ENCODE peak calls at places on chromosome 4, in nine cellular contexts. One of them, this sample, is unnamed.

GRCh38 chr4:109079731-109080130 is 222.7 kb downstream of the COL25A1 start:
- DNase-seq in substantia nigra: no peak
- DNase-seq in M059J: peak; percentile 43
- DNase-seq in endothelial cell of umbilical vein: peak; percentile 78
- DNase-seq in progenitor cell of endocrine pancreas: no peak
- DNase-seq in OCI-LY7: no peak
- DNase-seq in thyroid gland: no peak
- DNase-seq in HT-29: peak; percentile 27
- DNase-seq in naive thymus-derived CD4-positive, alpha-beta T cell: no peak
- DNase-seq in this sample: no peak

GRCh38 chr4:82643994-82644730 is 82.4 kb upstream of the TMEM150C start:
- DNase-seq in substantia nigra: no peak
- DNase-seq in M059J: peak; percentile 81
- DNase-seq in endothelial cell of umbilical vein: no peak
- DNase-seq in progenitor cell of endocrine pancreas: no peak
- DNase-seq in OCI-LY7: no peak
- DNase-seq in thyroid gland: no peak
- DNase-seq in HT-29: no peak
- DNase-seq in naive thymus-derived CD4-positive, alpha-beta T cell: no peak
- DNase-seq in this sample: no peak

GRCh38 chr4:17111959-17112659 is 213.7 kb upstream of the LDB2 start:
- DNase-seq in substantia nigra: no peak
- DNase-seq in M059J: peak; percentile 65
- DNase-seq in endothelial cell of umbilical vein: no peak
- DNase-seq in progenitor cell of endocrine pancreas: no peak
- DNase-seq in OCI-LY7: peak; percentile 25
- DNase-seq in thyroid gland: no peak
- DNase-seq in HT-29: peak; percentile 23
- DNase-seq in naive thymus-derived CD4-positive, alpha-beta T cell: no peak
- DNase-seq in this sample: no peak

GRCh38 chr4:47839259-47839658 is 1.4 kb upstream of the CORIN start:
- DNase-seq in substantia nigra: no peak
- DNase-seq in M059J: no peak
- DNase-seq in endothelial cell of umbilical vein: no peak
- DNase-seq in progenitor cell of endocrine pancreas: no peak
- DNase-seq in OCI-LY7: peak; percentile 38
- DNase-seq in thyroid gland: no peak
- DNase-seq in HT-29: peak; percentile 37
- DNase-seq in naive thymus-derived CD4-positive, alpha-beta T cell: peak; percentile 26
- DNase-seq in this sample: no peak

GRCh38 chr4:174460684-174461083 is 61.6 kb downstream of the HPGD start:
- DNase-seq in substantia nigra: no peak
- DNase-seq in M059J: no peak
- DNase-seq in endothelial cell of umbilical vein: peak; percentile 37
- DNase-seq in progenitor cell of endocrine pancreas: no peak
- DNase-seq in OCI-LY7: no peak
- DNase-seq in thyroid gland: no peak
- DNase-seq in HT-29: peak; percentile 20
- DNase-seq in naive thymus-derived CD4-positive, alpha-beta T cell: no peak
- DNase-seq in this sample: no peak

GRCh38 chr4:75385139-75385538 is 129.1 kb downstream of the RCHY1 start:
- DNase-seq in substantia nigra: no peak
- DNase-seq in M059J: no peak
- DNase-seq in endothelial cell of umbilical vein: no peak
- DNase-seq in progenitor cell of endocrine pancreas: no peak
- DNase-seq in OCI-LY7: no peak
- DNase-seq in thyroid gland: no peak
- DNase-seq in HT-29: no peak
- DNase-seq in naive thymus-derived CD4-positive, alpha-beta T cell: no peak
- DNase-seq in this sample: no peak

GRCh38 chr4:2923678-2924173 is 39.5 kb downstream of the NOP14 start:
- DNase-seq in substantia nigra: no peak
- DNase-seq in M059J: no peak
- DNase-seq in endothelial cell of umbilical vein: no peak
- DNase-seq in progenitor cell of endocrine pancreas: no peak
- DNase-seq in OCI-LY7: no peak
- DNase-seq in thyroid gland: no peak
- DNase-seq in HT-29: no peak
- DNase-seq in naive thymus-derived CD4-positive, alpha-beta T cell: no peak
- DNase-seq in this sample: no peak

GRCh38 chr4:56211202-56211601 is 176.1 kb downstream of the AASDH start:
- DNase-seq in substantia nigra: no peak
- DNase-seq in M059J: no peak
- DNase-seq in endothelial cell of umbilical vein: no peak
- DNase-seq in progenitor cell of endocrine pancreas: no peak
- DNase-seq in OCI-LY7: no peak
- DNase-seq in thyroid gland: no peak
- DNase-seq in HT-29: no peak
- DNase-seq in naive thymus-derived CD4-positive, alpha-beta T cell: no peak
- DNase-seq in this sample: no peak

GRCh38 chr4:48518143-48518542 is 28.1 kb downstream of the ZAR1 start:
- DNase-seq in substantia nigra: no peak
- DNase-seq in M059J: no peak
- DNase-seq in endothelial cell of umbilical vein: no peak
- DNase-seq in progenitor cell of endocrine pancreas: no peak
- DNase-seq in OCI-LY7: no peak
- DNase-seq in thyroid gland: no peak
- DNase-seq in HT-29: no peak
- DNase-seq in naive thymus-derived CD4-positive, alpha-beta T cell: no peak
- DNase-seq in this sample: no peak

GRCh38 chr4:123892997-123893745 is 496.6 kb downstream of the SPRY1 start:
- DNase-seq in substantia nigra: no peak
- DNase-seq in M059J: no peak
- DNase-seq in endothelial cell of umbilical vein: peak; percentile 87
- DNase-seq in progenitor cell of endocrine pancreas: no peak
- DNase-seq in OCI-LY7: no peak
- DNase-seq in thyroid gland: no peak
- DNase-seq in HT-29: peak; percentile 50
- DNase-seq in naive thymus-derived CD4-positive, alpha-beta T cell: no peak
- DNase-seq in this sample: no peak

GRCh38 chr4:4852591-4853362 is 6.7 kb upstream of the MSX1 start:
- DNase-seq in substantia nigra: no peak
- DNase-seq in M059J: peak; percentile 18
- DNase-seq in endothelial cell of umbilical vein: peak; percentile 22
- DNase-seq in progenitor cell of endocrine pancreas: no peak
- DNase-seq in OCI-LY7: no peak
- DNase-seq in thyroid gland: no peak
- DNase-seq in HT-29: no peak
- DNase-seq in naive thymus-derived CD4-positive, alpha-beta T cell: no peak
- DNase-seq in this sample: no peak

GRCh38 chr4:184583738-184584502 is 65.3 kb downstream of the CASP3 start:
- DNase-seq in substantia nigra: no peak
- DNase-seq in M059J: no peak
- DNase-seq in endothelial cell of umbilical vein: no peak
- DNase-seq in progenitor cell of endocrine pancreas: no peak
- DNase-seq in OCI-LY7: peak; percentile 11
- DNase-seq in thyroid gland: no peak
- DNase-seq in HT-29: no peak
- DNase-seq in naive thymus-derived CD4-positive, alpha-beta T cell: no peak
- DNase-seq in this sample: no peak

GRCh38 chr4:112523008-112523440 is 7.0 kb upstream of the NEUROG2 start:
- DNase-seq in substantia nigra: no peak
- DNase-seq in M059J: no peak
- DNase-seq in endothelial cell of umbilical vein: peak; percentile 49
- DNase-seq in progenitor cell of endocrine pancreas: no peak
- DNase-seq in OCI-LY7: peak; percentile 69
- DNase-seq in thyroid gland: no peak
- DNase-seq in HT-29: no peak
- DNase-seq in naive thymus-derived CD4-positive, alpha-beta T cell: no peak
- DNase-seq in this sample: peak; percentile 59

GRCh38 chr4:3421470-3421869 is 20.3 kb upstream of the HGFAC start:
- DNase-seq in substantia nigra: no peak
- DNase-seq in M059J: no peak
- DNase-seq in endothelial cell of umbilical vein: no peak
- DNase-seq in progenitor cell of endocrine pancreas: no peak
- DNase-seq in OCI-LY7: no peak
- DNase-seq in thyroid gland: no peak
- DNase-seq in HT-29: no peak
- DNase-seq in naive thymus-derived CD4-positive, alpha-beta T cell: no peak
- DNase-seq in this sample: no peak

GRCh38 chr4:147481577-147482109 is 746 bp downstream of the EDNRA start:
- DNase-seq in substantia nigra: no peak
- DNase-seq in M059J: peak; percentile 7
- DNase-seq in endothelial cell of umbilical vein: no peak
- DNase-seq in progenitor cell of endocrine pancreas: peak; percentile 11
- DNase-seq in OCI-LY7: no peak
- DNase-seq in thyroid gland: peak; percentile 40
- DNase-seq in HT-29: no peak
- DNase-seq in naive thymus-derived CD4-positive, alpha-beta T cell: no peak
- DNase-seq in this sample: no peak

GRCh38 chr4:45453258-45453841 is 670.5 kb downstream of the GABRG1 start:
- DNase-seq in substantia nigra: no peak
- DNase-seq in M059J: peak; percentile 1
- DNase-seq in endothelial cell of umbilical vein: no peak
- DNase-seq in progenitor cell of endocrine pancreas: no peak
- DNase-seq in OCI-LY7: peak; percentile 2
- DNase-seq in thyroid gland: peak; percentile 12
- DNase-seq in HT-29: peak; percentile 47
- DNase-seq in naive thymus-derived CD4-positive, alpha-beta T cell: no peak
- DNase-seq in this sample: no peak

GRCh38 chr4:52606766-52607165 is 52.3 kb downstream of the USP46 start:
- DNase-seq in substantia nigra: no peak
- DNase-seq in M059J: no peak
- DNase-seq in endothelial cell of umbilical vein: no peak
- DNase-seq in progenitor cell of endocrine pancreas: no peak
- DNase-seq in OCI-LY7: no peak
- DNase-seq in thyroid gland: peak; percentile 39
- DNase-seq in HT-29: no peak
- DNase-seq in naive thymus-derived CD4-positive, alpha-beta T cell: no peak
- DNase-seq in this sample: no peak

GRCh38 chr4:11634283-11634682 is 205.6 kb upstream of the HS3ST1 start:
- DNase-seq in substantia nigra: no peak
- DNase-seq in M059J: no peak
- DNase-seq in endothelial cell of umbilical vein: no peak
- DNase-seq in progenitor cell of endocrine pancreas: no peak
- DNase-seq in OCI-LY7: no peak
- DNase-seq in thyroid gland: no peak
- DNase-seq in HT-29: peak; percentile 72
- DNase-seq in naive thymus-derived CD4-positive, alpha-beta T cell: no peak
- DNase-seq in this sample: no peak